ENCODE peak calls at places on chromosome 4, in four cellular contexts. D is fibroblast of lung, Z is NCI-H2029, M is activated gamma-delta T cell treated with Interleukin-2 at 50 U/mL for 16 hours. A is an unnamed sample.

GRCh38 chr4:31005037-31005436 is 284.9 kb downstream of the PCDH7 start:
- DNase-seq in D (no peak), Z (no peak), M (no peak), A (no peak)

GRCh38 chr4:65661469-65661868 is 8.8 kb downstream of the EPHA5 start:
- DNase-seq in D (no peak), Z (peak), M (no peak), A (peak)

GRCh38 chr4:67659065-67659464 is 41.9 kb downstream of the UBA6 start:
- DNase-seq in D (no peak), Z (no peak), M (no peak), A (no peak)

GRCh38 chr4:141223418-141223817 is 2.7 kb downstream of the ZNF330 start:
- DNase-seq in D (no peak), Z (no peak), M (no peak), A (no peak)

GRCh38 chr4:143382539-143382938 is 45.9 kb downstream of the GAB1 start:
- DNase-seq in D (peak), Z (no peak), M (no peak), A (no peak)

GRCh38 chr4:165723051-165723805 is 149.8 kb upstream of the TLL1 start:
- DNase-seq in D (peak), Z (no peak), M (no peak), A (no peak)

GRCh38 chr4:10765386-10765785 is 80.8 kb upstream of the CLNK start:
- DNase-seq in D (no peak), Z (no peak), M (no peak), A (no peak)

GRCh38 chr4:8325284-8325973 is 55.9 kb downstream of the HTRA3 start:
- DNase-seq in D (no peak), Z (no peak), M (no peak), A (no peak)

A was measured in DMS153.